ENCODE peak calls at places on chromosome 22, in six cellular contexts. J, O, S, H, I and D are unnamed samples.

GRCh38 chr22:22754961-22755777 is 110.8 kb downstream of the GGTLC2 start:
- DNase-seq in J (no peak), O (no peak), S (no peak), H (no peak), I (no peak), D (no peak)

GRCh38 chr22:46854125-46854870 is 91.8 kb downstream of the TBC1D22A start:
- DNase-seq in J (no peak), O (no peak), S (no peak), H (peak), I (no peak), D (peak)

GRCh38 chr22:44531487-44531886 is 33.5 kb upstream of the RTL6 start:
- DNase-seq in J (no peak), O (no peak), S (no peak), H (no peak), I (no peak), D (no peak)

GRCh38 chr22:48258108-48258705 is 1495.8 kb downstream of the TBC1D22A start:
- DNase-seq in J (no peak), O (no peak), S (no peak), H (no peak), I (no peak), D (no peak)

GRCh38 chr22:35299217-35299716 is 427 bp upstream of the TOM1 start:
- DNase-seq in J (no peak), O (no peak), S (peak), H (no peak), I (no peak), D (no peak)

GRCh38 chr22:49646876-49647275 is 180.8 kb downstream of the BRD1 start:
- DNase-seq in J (no peak), O (no peak), S (no peak), H (no peak), I (no peak), D (peak)

GRCh38 chr22:26480611-26480932 is 3.0 kb downstream of the HPS4 start:
- DNase-seq in J (no peak), O (no peak), S (no peak), H (no peak), I (no peak), D (no peak)

GRCh38 chr22:33985506-33985905 is 65.2 kb upstream of the LARGE1 start:
- DNase-seq in J (no peak), O (no peak), S (no peak), H (no peak), I (no peak), D (no peak)

GRCh38 chr22:27804683-27805297 is 3.2 kb upstream of the MN1 start:
- DNase-seq in J (peak), O (peak), S (peak), H (peak), I (peak), D (no peak)

GRCh38 chr22:18970180-18970947 is 34.3 kb upstream of the PRODH start:
- DNase-seq in J (no peak), O (no peak), S (no peak), H (no peak), I (no peak), D (no peak)

GRCh38 chr22:48488149-48488551 is 1339.5 kb downstream of the BRD1 start:
- DNase-seq in J (no peak), O (no peak), S (no peak), H (no peak), I (no peak), D (no peak)

DNA sequence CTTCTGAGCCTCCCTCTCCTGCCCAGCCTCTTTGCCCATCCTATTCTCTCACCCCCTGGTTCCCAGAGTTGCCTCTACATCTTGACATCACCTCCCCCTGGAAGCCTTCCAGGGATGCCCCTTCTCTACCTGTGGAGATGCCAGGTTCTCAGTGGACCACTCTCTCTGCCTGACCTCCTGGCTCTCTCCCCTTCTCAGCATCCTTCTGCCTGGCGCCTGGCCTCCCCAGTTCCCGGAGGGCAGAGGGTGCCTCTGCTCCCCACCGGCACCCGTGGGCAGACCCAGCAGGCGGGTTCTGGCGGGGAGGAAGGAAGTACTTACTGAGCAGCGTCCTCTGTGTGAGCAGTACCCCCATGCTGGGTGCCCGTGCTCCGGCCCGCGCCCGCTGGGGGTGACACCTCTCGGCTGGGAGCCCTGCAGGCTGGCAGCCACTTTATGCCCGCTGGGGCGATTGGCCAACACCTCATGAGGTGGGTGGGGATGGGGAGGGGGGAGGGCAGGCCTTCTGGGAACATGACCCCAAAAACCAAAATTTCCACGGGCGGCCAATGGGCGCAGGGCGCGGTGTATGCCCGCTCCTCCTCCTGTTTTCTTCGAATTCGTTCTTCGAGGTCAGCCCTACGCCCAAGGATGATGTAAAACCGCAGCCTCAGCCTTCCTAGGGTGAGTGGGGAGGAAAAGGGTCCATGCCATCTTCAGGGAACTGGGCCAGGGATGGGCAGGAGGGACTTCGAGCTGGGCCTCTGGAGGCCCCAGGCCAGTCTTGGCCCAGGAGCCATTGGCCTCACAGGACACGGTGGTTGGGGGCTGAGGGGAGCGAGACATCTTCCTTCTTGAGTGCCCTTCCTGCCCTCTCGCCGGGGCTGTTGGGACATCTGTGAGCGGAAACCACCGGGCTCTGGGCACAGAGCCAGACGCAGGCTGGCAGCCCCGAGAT is at the start of gene OSM:
- DNase-seq in J (no peak), O (no peak), S (peak), H (peak), I (peak), D (peak)
- TF ChIP-seq CTCF in J (no peak), O (no peak), S (no peak), H (no peak), I (no peak), D (no peak)

GRCh38 chr22:43337946-43338345 is 5.2 kb downstream of the SCUBE1 start:
- DNase-seq in J (no peak), O (no peak), S (no peak), H (no peak), I (no peak), D (no peak)
- TF ChIP-seq CTCF in J (no peak), O (no peak), S (no peak), H (no peak), I (no peak), D (no peak)

DNA sequence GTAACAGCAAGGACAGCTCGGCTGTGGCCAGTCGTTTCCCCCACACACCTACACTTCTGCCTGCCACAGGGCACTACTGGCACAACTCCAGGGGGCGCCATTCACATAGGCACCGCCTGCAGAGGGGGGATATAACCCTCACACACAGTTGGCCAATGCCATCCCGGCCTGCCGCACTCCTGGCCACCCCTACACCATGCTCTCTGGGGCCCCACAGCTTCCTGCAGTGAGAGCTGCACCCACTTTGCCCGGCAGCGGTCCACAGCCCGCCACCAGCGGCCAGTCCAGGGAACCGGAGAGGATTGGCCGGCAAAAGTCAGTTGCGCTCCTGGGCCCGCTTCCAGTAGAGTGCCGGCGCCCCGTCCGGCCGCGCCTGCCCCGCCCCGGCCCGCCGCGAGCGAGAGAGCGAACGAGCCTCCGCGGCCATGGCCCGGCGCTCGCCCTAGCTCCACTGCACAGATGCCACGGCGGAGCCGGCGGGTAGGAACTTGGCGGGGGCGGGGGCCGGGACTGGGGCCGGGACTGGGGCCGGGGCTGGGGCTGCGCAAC is 25.6 kb upstream of the SUSD2 start:
- DNase-seq in J (peak), O (no peak), S (peak), H (peak), I (peak), D (peak)
- TF ChIP-seq CTCF in J (peak), O (peak), S (peak), H (peak), I (peak), D (peak)

GRCh38 chr22:40044870-40045834 is 50.4 kb downstream of the FAM83F start:
- DNase-seq in J (no peak), O (no peak), S (peak), H (peak), I (peak), D (peak)
- TF ChIP-seq CTCF in J (no peak), O (no peak), S (no peak), H (no peak), I (no peak), D (no peak)

GRCh38 chr22:37782340-37783168 is 25.2 kb upstream of the GCAT start:
- DNase-seq in J (peak), O (no peak), S (no peak), H (no peak), I (no peak), D (no peak)

GRCh38 chr22:37778370-37779009 is 29.2 kb upstream of the GCAT start:
- DNase-seq in J (no peak), O (no peak), S (no peak), H (no peak), I (no peak), D (no peak)

GRCh38 chr22:37777122-37777687 is 30.5 kb upstream of the GCAT start:
- DNase-seq in J (peak), O (peak), S (no peak), H (peak), I (no peak), D (peak)

GRCh38 chr22:37784829-37785495 is 22.8 kb upstream of the GCAT start:
- DNase-seq in J (no peak), O (no peak), S (no peak), H (peak), I (no peak), D (peak)

DNA sequence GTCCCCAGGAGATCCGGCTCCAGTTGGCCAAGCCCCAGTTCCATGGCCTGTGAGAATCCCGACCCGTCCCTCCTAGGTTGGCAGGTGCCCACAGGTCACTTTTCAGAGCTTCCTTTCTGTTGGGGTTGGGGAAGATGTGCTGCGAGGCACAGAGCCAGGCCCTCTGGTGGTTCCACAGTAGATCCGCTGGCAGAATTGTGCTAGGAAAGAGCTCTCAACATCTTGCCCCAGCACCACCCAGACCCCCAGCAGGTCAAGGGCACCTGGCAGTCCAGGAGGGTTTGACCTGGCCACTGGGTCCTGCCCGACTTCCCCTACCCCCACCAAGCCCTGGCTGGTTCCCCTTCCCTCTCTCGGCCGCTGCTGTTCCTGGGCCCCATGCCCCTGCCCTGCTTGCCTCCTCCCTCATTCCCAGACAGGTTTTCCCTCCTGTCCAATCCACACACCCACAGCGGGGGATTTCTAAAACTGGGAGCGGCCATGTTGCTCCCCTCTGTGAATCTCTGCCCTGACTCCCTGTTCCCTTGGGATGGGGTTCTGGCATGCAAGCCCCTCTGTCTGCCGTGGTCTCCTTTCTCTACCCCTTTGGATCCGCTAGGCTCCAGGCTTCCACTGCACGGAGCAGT is 26.2 kb upstream of the GCAT start:
- DNase-seq in J (no peak), O (no peak), S (no peak), H (no peak), I (no peak), D (no peak)
- TF ChIP-seq CTCF in J (peak), O (peak), S (no peak), H (no peak), I (no peak), D (no peak)

GRCh38 chr22:43346521-43346929 is 3.4 kb upstream of the SCUBE1 start:
- DNase-seq in J (no peak), O (no peak), S (peak), H (peak), I (peak), D (peak)
- TF ChIP-seq CTCF in J (peak), O (peak), S (peak), H (peak), I (peak), D (peak)

GRCh38 chr22:17910561-17911311 is 113.6 kb downstream of the MICAL3 start:
- DNase-seq in J (peak), O (peak), S (no peak), H (peak), I (no peak), D (no peak)
- TF ChIP-seq CTCF in J (peak), O (peak), S (no peak), H (no peak), I (no peak), D (no peak)